ENCODE peak calls at places on chromosomes 7 and 10, in eight cellular contexts. U is NB4, F is uterus, W is A549, B is esophagus squamous epithelium, S is heart left ventricle, X is adrenal gland, L is IMR-90. Y is an unnamed sample.

GRCh38 chr7:86320341-86320740 is 323.4 kb upstream of the GRM3 start:
- DNase-seq in U (no peak), F (no peak), W (no peak), B (no peak), S (no peak), X (no peak), L (no peak), Y (no peak)

GRCh38 chr7:139753693-139754111 is 24.1 kb downstream of the HIPK2 start:
- DNase-seq in U (no peak), F (no peak), W (no peak), B (no peak), S (no peak), X (no peak), L (no peak), Y (no peak)

GRCh38 chr7:3063016-3063753 is 19.5 kb upstream of the CARD11 start:
- DNase-seq in U (no peak), F (no peak), W (no peak), B (no peak), S (no peak), X (no peak), L (no peak), Y (no peak)

GRCh38 chr7:24843821-24844449 is 86.7 kb upstream of the GSDME start:
- DNase-seq in U (no peak), F (no peak), W (no peak), B (no peak), S (no peak), X (no peak), L (no peak), Y (no peak)

GRCh38 chr7:112207106-112207592 is 654 bp downstream of the ZNF277 start:
- DNase-seq in U (peak), F (peak), W (peak), B (no peak), S (no peak), X (no peak), L (no peak), Y (peak)

GRCh38 chr7:30755384-30756154 is 3.6 kb downstream of the INMT start:
- DNase-seq in U (no peak), F (peak), W (no peak), B (no peak), S (peak), X (peak), L (peak), Y (peak)

GRCh38 chr10:127307338-127307737 is 110.9 kb upstream of the INSYN2A start:
- DNase-seq in U (no peak), F (no peak), W (no peak), B (no peak), S (no peak), X (no peak), L (no peak), Y (no peak)

GRCh38 chr7:30920021-30920583 is 8.4 kb downstream of the AQP1 start:
- DNase-seq in U (no peak), F (peak), W (no peak), B (no peak), S (peak), X (peak), L (no peak), Y (no peak)

GRCh38 chr7:140521426-140521825 is 42.1 kb upstream of the MKRN1 start:
- DNase-seq in U (no peak), F (no peak), W (no peak), B (no peak), S (no peak), X (no peak), L (no peak), Y (no peak)

GRCh38 chr7:134787720-134788119 is 8.3 kb downstream of the CALD1 start:
- DNase-seq in U (no peak), F (no peak), W (no peak), B (no peak), S (no peak), X (no peak), L (no peak), Y (no peak)

GRCh38 chr7:16845746-16846145 is 36.0 kb downstream of the AGR3 start:
- DNase-seq in U (no peak), F (no peak), W (no peak), B (no peak), S (no peak), X (no peak), L (no peak), Y (no peak)

GRCh38 chr10:1381339-1381738 is 325.2 kb downstream of the WDR37 start:
- DNase-seq in U (no peak), F (no peak), W (no peak), B (no peak), S (no peak), X (no peak), L (no peak), Y (no peak)

GRCh38 chr10:3192856-3193635 is 20.5 kb upstream of the PITRM1 start:
- DNase-seq in U (peak), F (peak), W (peak), B (no peak), S (peak), X (peak), L (peak), Y (peak)

GRCh38 chr7:85529831-85530230 is 343.0 kb upstream of the SEMA3D start:
- DNase-seq in U (no peak), F (no peak), W (no peak), B (no peak), S (no peak), X (no peak), L (peak), Y (no peak)

GRCh38 chr7:135414850-135415439 is 95.0 kb downstream of the CNOT4 start:
- DNase-seq in U (peak), F (no peak), W (peak), B (no peak), S (no peak), X (peak), L (peak), Y (peak)

GRCh38 chr7:21507627-21508343 is 35.1 kb upstream of the DNAH11 start:
- DNase-seq in U (peak), F (no peak), W (no peak), B (no peak), S (no peak), X (peak), L (peak), Y (peak)

GRCh38 chr10:5509236-5509635 is 9.9 kb upstream of the CALML5 start:
- DNase-seq in U (no peak), F (no peak), W (no peak), B (no peak), S (no peak), X (no peak), L (no peak), Y (no peak)

GRCh38 chr10:35172574-35172973 is 45.9 kb downstream of the CREM start:
- DNase-seq in U (no peak), F (peak), W (no peak), B (no peak), S (peak), X (peak), L (peak), Y (no peak)

GRCh38 chr7:101906291-101907260 is 89.2 kb downstream of the CUX1 start:
- DNase-seq in U (no peak), F (no peak), W (no peak), B (no peak), S (no peak), X (no peak), L (no peak), Y (no peak)

GRCh38 chr10:65358565-65358964 is 1567.3 kb upstream of the LRRTM3 start:
- DNase-seq in U (peak), F (no peak), W (no peak), B (no peak), S (no peak), X (peak), L (no peak), Y (peak)

GRCh38 chr10:819816-820215 is 111.7 kb downstream of the LARP4B start:
- DNase-seq in U (no peak), F (no peak), W (no peak), B (no peak), S (no peak), X (no peak), L (no peak), Y (no peak)

GRCh38 chr10:29757551-29758297 is 123.0 kb upstream of the SVIL start:
- DNase-seq in U (peak), F (no peak), W (no peak), B (no peak), S (no peak), X (no peak), L (peak), Y (no peak)

GRCh38 chr10:8179081-8179480 is 124.6 kb downstream of the GATA3 start:
- DNase-seq in U (no peak), F (no peak), W (no peak), B (no peak), S (no peak), X (no peak), L (no peak), Y (no peak)

GRCh38 chr10:123287594-123288247 is 133.5 kb downstream of the BUB3 start:
- DNase-seq in U (no peak), F (no peak), W (peak), B (no peak), S (no peak), X (no peak), L (peak), Y (no peak)

GRCh38 chr7:30983914-30984247 is 20.1 kb downstream of the GHRHR start:
- DNase-seq in U (no peak), F (no peak), W (no peak), B (no peak), S (no peak), X (no peak), L (no peak), Y (no peak)

GRCh38 chr10:78533776-78534175 is 500.1 kb downstream of the RPS24 start:
- DNase-seq in U (no peak), F (no peak), W (no peak), B (no peak), S (no peak), X (no peak), L (no peak), Y (no peak)

GRCh38 chr7:19772323-19772722 is 1.1 kb downstream of the TMEM196 start:
- DNase-seq in U (no peak), F (no peak), W (no peak), B (no peak), S (no peak), X (no peak), L (no peak), Y (no peak)

GRCh38 chr7:2757904-2758672 is 70.1 kb downstream of the AMZ1 start:
- DNase-seq in U (peak), F (peak), W (peak), B (no peak), S (peak), X (peak), L (peak), Y (peak)

GRCh38 chr7:409344-410281 is 110.0 kb downstream of the PDGFA start:
- DNase-seq in U (no peak), F (no peak), W (no peak), B (no peak), S (peak), X (no peak), L (no peak), Y (no peak)

GRCh38 chr7:142553216-142553615 is 196.1 kb upstream of the PRSS1 start:
- DNase-seq in U (no peak), F (no peak), W (no peak), B (no peak), S (no peak), X (no peak), L (no peak), Y (no peak)

GRCh38 chr7:86961686-86962085 is 97.8 kb downstream of the ELAPOR2 start:
- DNase-seq in U (no peak), F (no peak), W (no peak), B (no peak), S (no peak), X (peak), L (no peak), Y (no peak)

GRCh38 chr7:15609287-15609686 is 47.5 kb upstream of the AGMO start:
- DNase-seq in U (no peak), F (no peak), W (no peak), B (no peak), S (no peak), X (no peak), L (no peak), Y (no peak)

GRCh38 chr7:144038887-144039286 is 9.9 kb upstream of the OR2A5 start:
- DNase-seq in U (no peak), F (no peak), W (no peak), B (no peak), S (no peak), X (no peak), L (no peak), Y (no peak)

GRCh38 chr7:130149575-130150139 is 55.5 kb downstream of the TMEM209 start:
- DNase-seq in U (peak), F (no peak), W (no peak), B (no peak), S (no peak), X (no peak), L (no peak), Y (no peak)
- TF ChIP-seq CTCF in U (no peak), F (no peak), W (no peak), B (no peak), S (no peak), X (no peak), L (no peak), Y (no peak)

GRCh38 chr10:32332299-32332750 is 14.6 kb downstream of the EPC1 start:
- DNase-seq in U (peak), F (no peak), W (no peak), B (no peak), S (no peak), X (no peak), L (peak), Y (peak)
- TF ChIP-seq POLR2A in U (no peak), F (no peak), W (no peak), B (no peak), S (no peak), X (no peak), L (no peak), Y (no peak)

DNA sequence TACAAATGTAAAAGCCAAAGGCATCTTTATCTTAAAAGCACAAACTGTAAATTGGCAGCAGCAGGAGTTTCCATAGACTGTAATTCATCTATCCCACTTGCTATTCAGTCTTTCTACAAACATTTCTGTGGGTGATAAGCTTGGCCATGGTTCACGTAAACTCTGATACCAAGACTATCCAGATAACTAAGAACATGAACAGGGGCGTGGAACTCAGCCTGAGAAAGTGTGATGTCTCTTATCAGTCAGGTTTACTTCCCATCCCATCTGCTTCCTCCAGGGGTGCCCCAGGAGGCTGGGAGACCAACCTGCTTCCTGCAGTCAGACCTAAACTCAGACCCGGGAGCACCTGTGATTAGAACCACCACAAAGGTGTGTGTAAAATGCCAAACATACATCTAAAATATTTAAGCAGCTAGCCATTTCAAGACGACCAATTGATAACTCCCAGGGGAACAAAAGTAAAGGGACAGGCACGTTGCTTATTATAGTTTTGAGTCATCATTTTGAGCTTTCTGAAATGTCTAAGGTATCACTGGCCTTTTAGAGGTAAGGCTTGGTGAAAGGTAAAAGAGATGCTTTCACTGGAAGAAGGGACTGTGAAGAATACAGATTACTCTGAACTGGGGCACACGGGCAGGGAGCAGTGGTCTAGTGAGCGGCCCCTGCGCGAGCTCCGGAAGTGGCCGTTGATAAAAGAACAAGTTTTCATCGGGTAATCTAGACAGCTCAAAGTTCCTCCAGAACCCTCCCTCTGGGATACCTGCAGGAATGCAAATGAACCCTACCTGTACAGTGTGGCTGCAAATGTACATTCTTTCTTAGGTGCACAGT is 51.5 kb downstream of the RSU1 start:
- DNase-seq in U (no peak), F (no peak), W (no peak), B (no peak), S (no peak), X (no peak), L (no peak), Y (no peak)
- TF ChIP-seq CTCF in U (no peak), F (no peak), W (no peak), B (no peak), S (no peak), X (no peak), L (no peak), Y (no peak)

GRCh38 chr10:103450201-103450695 is 1.9 kb downstream of the CALHM2 start:
- DNase-seq in U (no peak), F (no peak), W (no peak), B (no peak), S (no peak), X (no peak), L (no peak), Y (no peak)

GRCh38 chr10:103452714-103453230 is 602 bp upstream of the CALHM2 start:
- DNase-seq in U (no peak), F (no peak), W (no peak), B (no peak), S (no peak), X (no peak), L (no peak), Y (no peak)

GRCh38 chr10:103454026-103454425 is 1.9 kb upstream of the CALHM2 start:
- DNase-seq in U (no peak), F (no peak), W (no peak), B (no peak), S (no peak), X (no peak), L (no peak), Y (no peak)

GRCh38 chr10:103451091-103451801 is 924 bp downstream of the CALHM2 start:
- DNase-seq in U (no peak), F (peak), W (peak), B (peak), S (peak), X (peak), L (no peak), Y (peak)

DNA sequence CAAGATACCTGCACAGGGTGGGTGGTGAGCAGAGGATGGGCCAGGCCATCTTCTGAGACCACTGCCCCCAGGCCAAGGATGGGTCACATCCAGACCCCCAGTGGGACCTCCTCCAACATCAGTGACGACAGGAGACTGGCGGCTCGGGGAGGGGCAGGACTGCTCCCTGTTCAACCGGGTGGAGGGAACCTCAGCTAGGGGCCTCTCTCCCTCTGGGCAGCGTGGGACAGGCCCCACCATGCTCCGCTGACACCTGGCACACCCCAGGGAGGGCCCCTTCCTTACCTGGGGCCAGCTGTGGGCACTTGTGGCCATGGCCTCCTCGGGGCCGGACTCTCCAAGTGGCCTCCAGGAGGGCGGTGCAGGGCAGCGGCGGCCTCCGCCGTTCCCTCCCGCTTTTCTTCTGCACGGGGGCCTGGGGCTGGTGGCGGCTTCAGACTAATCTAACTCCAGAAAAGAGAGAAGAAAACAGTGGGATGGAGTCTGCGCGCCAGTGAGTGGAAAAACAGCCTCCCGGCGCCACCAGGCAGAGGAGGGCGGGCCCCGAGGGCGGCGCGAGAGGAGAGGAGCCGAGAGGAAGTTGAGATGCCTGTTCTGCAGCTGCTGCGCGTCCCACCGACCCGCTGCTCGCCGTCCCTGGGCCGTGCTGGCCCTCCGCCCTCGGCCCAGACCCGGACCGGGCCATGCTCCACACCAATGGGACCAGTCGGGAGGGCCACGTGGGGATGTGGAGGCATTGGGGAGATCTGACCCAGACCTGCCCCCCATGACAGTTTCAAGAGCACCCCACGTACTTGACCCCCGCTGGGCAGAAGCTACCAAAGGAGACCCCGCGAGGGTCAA is at the start of gene CALHM2:
- DNase-seq in U (no peak), F (peak), W (peak), B (no peak), S (peak), X (peak), L (peak), Y (peak)
- TF ChIP-seq POLR2A in U (no peak), F (peak), W (no peak), B (no peak), S (no peak), X (no peak), L (no peak), Y (no peak)